ENCODE peak calls at places on chromosomes 6 and 20, in five cellular contexts. V is A549, N is H1, Y is K562, B is HepG2. P is an unnamed sample.

GRCh38 chr6:129661478-129662405 is 48.2 kb downstream of the ARHGAP18 start:
- DNase-seq in V (no peak), N (no peak), Y (no peak), B (peak; percentile 66), P (no peak)

GRCh38 chr6:142537612-142538478 is 236.0 kb downstream of the ADGRG6 start:
- DNase-seq in V (peak; percentile 48), N (peak; percentile 9), Y (peak; percentile 56), B (peak; percentile 45), P (peak; percentile 18)

GRCh38 chr6:79832723-79833122 is 114.6 kb downstream of the ELOVL4 start:
- DNase-seq in V (no peak), N (no peak), Y (no peak), B (no peak), P (no peak)

GRCh38 chr6:69570126-69570525 is 226.7 kb downstream of the LMBRD1 start:
- DNase-seq in V (no peak), N (no peak), Y (no peak), B (no peak), P (no peak)

GRCh38 chr20:44618318-44618731 is 33.2 kb downstream of the ADA start:
- DNase-seq in V (no peak), N (no peak), Y (no peak), B (no peak), P (no peak)

GRCh38 chr6:169288591-169288990 is 34.9 kb upstream of the THBS2 start:
- DNase-seq in V (no peak), N (no peak), Y (no peak), B (no peak), P (no peak)

GRCh38 chr6:161236091-161236633 is 37.7 kb downstream of the AGPAT4 start:
- DNase-seq in V (no peak), N (no peak), Y (no peak), B (no peak), P (no peak)

GRCh38 chr20:13777171-13777601 is 7.5 kb downstream of the ESF1 start:
- DNase-seq in V (no peak), N (no peak), Y (no peak), B (no peak), P (peak; percentile 48)

GRCh38 chr6:145559836-145560235 is 175.5 kb downstream of the EPM2A start:
- DNase-seq in V (no peak), N (no peak), Y (no peak), B (no peak), P (no peak)

DNA sequence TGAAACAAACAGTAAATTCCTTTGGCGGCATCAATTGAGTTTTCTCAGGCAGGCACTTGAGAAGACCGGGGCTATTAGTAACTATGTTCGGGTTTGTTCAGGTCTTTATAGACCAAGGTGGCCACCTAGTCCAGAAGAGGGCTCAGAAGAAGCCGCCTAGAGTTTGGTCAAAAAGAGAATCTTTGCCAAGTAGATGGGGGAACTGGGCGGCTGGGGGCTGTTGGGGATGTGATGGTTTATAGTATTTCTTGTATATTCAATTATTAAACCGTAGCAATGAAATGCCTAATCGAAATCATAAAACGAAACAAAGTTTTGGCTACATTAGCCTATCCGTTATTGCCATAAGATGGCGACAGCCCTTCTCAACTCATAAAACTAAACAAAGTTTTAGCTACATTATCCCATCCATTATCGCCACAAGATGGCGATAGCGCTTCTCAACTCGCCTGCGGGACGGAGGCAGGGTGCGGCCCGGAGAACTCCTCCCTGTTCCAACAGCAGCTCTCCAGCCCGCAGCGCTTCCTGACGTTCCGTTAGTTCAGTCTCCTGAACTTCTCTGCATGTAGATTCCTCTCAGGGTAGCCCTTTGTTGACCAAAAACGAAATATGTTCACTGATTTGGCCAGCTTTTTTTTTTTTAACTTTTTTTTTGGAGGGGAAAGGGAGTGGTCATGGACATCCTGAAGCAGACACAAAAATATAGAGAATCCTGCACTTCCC is 120.5 kb upstream of the PRSS16 start:
- DNase-seq in V (peak; percentile 91), N (no peak), Y (peak; percentile 78), B (peak; percentile 85), P (peak; percentile 92)
- H3K4me2 ChIP-seq in V (peak overlapping the region; percentile 79), N (peak overlapping the region; percentile 55), Y (peak overlapping the region; percentile 93), B (peak overlapping the region; percentile 72), P (peak overlapping the region; percentile 53)

GRCh38 chr6:7150381-7151064 is 42.8 kb downstream of the RREB1 start:
- DNase-seq in V (no peak), N (no peak), Y (peak; percentile 87), B (no peak), P (no peak)

GRCh38 chr6:7153807-7154206 is 46.0 kb downstream of the RREB1 start:
- DNase-seq in V (no peak), N (no peak), Y (peak; percentile 64), B (no peak), P (no peak)

GRCh38 chr6:7152467-7152866 is 44.7 kb downstream of the RREB1 start:
- DNase-seq in V (no peak), N (no peak), Y (no peak), B (no peak), P (no peak)

GRCh38 chr6:7148100-7148822 is 40.5 kb downstream of the RREB1 start:
- DNase-seq in V (no peak), N (no peak), Y (no peak), B (no peak), P (no peak)

DNA sequence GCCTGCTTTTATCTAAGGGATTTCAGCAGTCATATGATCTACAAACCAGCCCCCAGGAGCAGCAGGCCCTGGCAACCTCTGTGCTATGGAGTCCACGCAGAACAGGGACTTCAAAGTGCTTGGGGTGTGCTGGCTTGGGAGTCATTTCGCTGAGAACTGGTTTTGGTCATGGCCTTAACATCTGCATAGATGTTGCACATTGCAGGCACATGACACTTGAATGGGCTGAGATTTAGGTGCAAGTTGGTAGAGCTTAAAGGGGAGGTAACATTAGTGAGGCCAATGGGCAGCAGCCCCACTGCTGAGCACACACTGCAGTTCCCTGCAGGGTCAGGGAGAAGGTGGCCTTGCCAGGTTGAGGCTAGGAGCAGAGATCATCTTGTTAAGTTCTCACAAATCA is 43.6 kb downstream of the RREB1 start:
- DNase-seq in V (no peak), N (no peak), Y (no peak), B (peak; percentile 39), P (no peak)
- TF ChIP-seq POLR2A in V (no peak), N (no peak), Y (no peak), B (no peak), P (no peak)

GRCh38 chr20:23164176-23164601 is 78.1 kb upstream of the CD93 start:
- DNase-seq in V (no peak), N (no peak), Y (no peak), B (peak; percentile 43), P (no peak)

GRCh38 chr20:23165964-23166363 is 79.8 kb upstream of the CD93 start:
- DNase-seq in V (no peak), N (no peak), Y (no peak), B (no peak), P (no peak)

GRCh38 chr20:23167436-23167835 is 81.3 kb upstream of the CD93 start:
- DNase-seq in V (no peak), N (no peak), Y (no peak), B (no peak), P (peak; percentile 59)

GRCh38 chr20:23165307-23165750 is 79.2 kb upstream of the CD93 start:
- DNase-seq in V (no peak), N (no peak), Y (no peak), B (no peak), P (no peak)

DNA sequence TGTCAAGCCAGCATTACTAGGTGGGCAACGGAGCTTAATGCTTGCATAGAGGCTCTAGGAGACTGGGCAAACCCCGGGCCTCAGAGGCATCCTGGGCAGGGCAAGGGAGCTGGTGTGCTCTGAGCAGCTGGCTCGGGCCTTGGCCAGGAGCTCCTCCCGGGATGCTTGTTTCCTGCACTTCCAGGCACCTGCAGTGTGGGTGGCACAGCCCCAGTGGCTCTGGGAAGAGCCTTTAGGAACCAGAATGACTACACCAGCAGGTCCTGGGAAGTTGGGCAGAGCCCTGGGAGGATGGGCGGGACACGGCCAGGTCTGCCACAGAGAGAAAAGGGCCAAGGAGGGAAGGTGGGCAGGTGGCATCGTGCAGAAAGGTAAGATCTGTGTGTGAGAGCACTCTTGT is 80.4 kb upstream of the CD93 start:
- DNase-seq in V (no peak), N (no peak), Y (no peak), B (no peak), P (no peak)
- TF ChIP-seq JUN in V (no peak), N (no peak), Y (no peak), B (no peak), P (no peak)

GRCh38 chr6:113184291-113184690 is 672.9 kb upstream of the MARCKS start:
- DNase-seq in V (peak; percentile 5), N (no peak), Y (no peak), B (no peak), P (no peak)

GRCh38 chr6:113181164-113181563 is 676.0 kb upstream of the MARCKS start:
- DNase-seq in V (no peak), N (no peak), Y (no peak), B (no peak), P (no peak)

GRCh38 chr6:113184736-113185135 is 672.4 kb upstream of the MARCKS start:
- DNase-seq in V (no peak), N (no peak), Y (no peak), B (no peak), P (no peak)

GRCh38 chr6:113185299-113185698 is 671.8 kb upstream of the MARCKS start:
- DNase-seq in V (no peak), N (no peak), Y (no peak), B (no peak), P (no peak)

DNA sequence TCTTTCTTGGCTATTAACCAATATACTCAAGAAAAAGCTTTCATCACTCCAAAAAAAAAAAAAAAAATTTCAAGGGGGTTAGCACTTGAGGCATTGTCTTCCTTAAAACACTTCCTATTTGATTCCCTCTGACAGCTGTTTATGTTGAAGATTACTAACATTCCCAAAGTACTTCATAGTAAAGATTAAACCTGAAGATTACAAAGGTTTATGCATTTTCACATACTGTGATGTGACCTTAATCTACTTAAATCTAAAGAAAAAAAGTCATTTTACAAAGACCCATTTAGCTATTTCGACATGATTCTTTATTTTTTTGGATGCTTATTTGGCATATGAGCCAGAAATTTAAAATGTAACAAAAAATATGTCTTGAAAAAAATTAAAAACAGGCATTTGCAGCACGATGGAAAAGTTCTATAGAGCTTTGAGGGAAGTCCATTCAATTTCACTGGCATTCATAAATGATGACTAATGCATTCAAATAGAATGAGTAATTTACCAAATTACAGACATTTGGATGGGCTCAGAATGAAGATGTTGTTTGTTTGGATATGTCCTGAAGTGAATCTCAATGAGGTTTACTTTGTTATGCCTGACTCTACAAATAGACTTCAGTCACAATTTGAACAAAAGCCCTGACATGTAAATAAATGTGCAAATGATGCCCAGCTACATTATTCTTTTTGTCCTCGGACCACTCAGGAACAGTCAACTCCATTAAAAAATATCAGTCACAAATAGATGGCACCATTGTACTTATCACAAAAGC is 674.6 kb upstream of the MARCKS start:
- DNase-seq in V (peak; percentile 6), N (no peak), Y (no peak), B (peak; percentile 2), P (peak; percentile 82)
- H3K4me2 ChIP-seq in V (peak overlapping the region; percentile 22), N (no peak overlapping the region), Y (no peak overlapping the region), B (no peak overlapping the region), P (peak overlapping the region; percentile 51)

DNA sequence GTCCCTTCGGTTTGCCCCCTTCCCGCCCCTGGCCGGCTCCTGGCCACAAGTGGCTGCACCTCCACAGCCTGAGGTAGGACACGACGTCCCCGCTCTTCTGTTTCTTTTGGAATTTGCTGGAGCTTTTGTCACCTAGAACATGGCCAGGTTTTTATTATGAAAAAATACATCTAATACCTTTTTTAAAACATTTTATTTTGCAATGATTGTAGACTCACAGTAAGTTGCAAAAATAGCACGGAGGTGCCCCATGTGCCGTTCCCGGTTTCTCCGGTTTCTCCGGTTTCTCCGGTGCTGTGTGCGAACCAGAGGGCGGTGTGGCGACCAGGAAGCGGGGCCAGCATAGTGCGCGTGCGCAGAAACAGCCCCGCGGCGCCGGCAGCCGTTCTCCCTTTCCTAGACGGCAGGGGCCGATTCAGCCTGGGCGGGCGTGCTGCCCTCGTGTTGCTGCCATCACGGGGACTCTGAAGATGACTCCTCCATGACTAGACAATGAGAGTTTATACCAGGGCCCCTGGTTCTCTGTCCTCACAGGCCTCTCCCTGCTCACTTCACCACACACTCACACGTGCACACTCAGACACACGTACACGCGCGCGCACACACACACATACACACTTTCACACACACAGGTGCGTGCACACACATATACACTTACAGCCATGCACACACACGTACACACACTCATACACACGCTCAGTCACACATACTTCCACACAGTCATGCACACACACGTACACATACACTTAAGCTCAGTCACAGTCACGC is 102.1 kb downstream of the TMEM242 start:
- DNase-seq in V (peak; percentile 70), N (no peak), Y (peak; percentile 95), B (peak; percentile 69), P (peak; percentile 77)
- TF ChIP-seq POLR2A in V (peak; percentile 35), N (no peak), Y (peak; percentile 80), B (no peak), P (peak; percentile 66)